ENCODE peak calls at places on chromosomes 12 and 14, in nine cellular contexts. X is neural progenitor cell, R is left ventricle myocardium inferior, K is lung, T is esophagus muscularis mucosa, V is body of pancreas, J is endothelial cell of umbilical vein, B is uterus, S is esophagus squamous epithelium. H is an unnamed sample.

GRCh38 chr12:116490481-116490880 is 68.7 kb upstream of the MAP1LC3B2 start:
- DNase-seq in S (no peak), V (no peak), K (no peak), R (no peak), X (no peak), B (no peak), T (no peak), J (no peak), H (no peak)

GRCh38 chr14:83164016-83164415 is 1630.4 kb upstream of the SEL1L start:
- DNase-seq in R (no peak), K (no peak), T (no peak), V (no peak), J (no peak), X (no peak), S (no peak), B (no peak), H (no peak)

GRCh38 chr14:58138065-58138718 is 13.8 kb downstream of the ARMH4 start:
- DNase-seq in X (no peak), T (no peak), R (no peak), S (no peak), B (no peak), V (no peak), J (no peak), K (no peak), H (no peak)

GRCh38 chr12:57214398-57214781 is 2.2 kb upstream of the NXPH4 start:
- DNase-seq in J (peak; percentile 49), B (peak; percentile 68), R (peak; percentile 57), T (no peak), V (peak; percentile 71), K (peak; percentile 61), X (peak; percentile 87), S (no peak), H (peak; percentile 53)

GRCh38 chr14:77024171-77024627 is 4.3 kb downstream of the IRF2BPL start:
- DNase-seq in K (no peak), S (no peak), B (peak; percentile 35), J (no peak), X (peak; percentile 88), T (no peak), R (peak; percentile 42), V (peak; percentile 60), H (peak; percentile 47)

GRCh38 chr14:36580856-36581831 is 1.3 kb downstream of the NKX2-8 start:
- DNase-seq in X (peak; percentile 83), J (peak; percentile 22), R (peak; percentile 13), S (no peak), B (no peak), K (no peak), V (no peak), T (no peak), H (peak; percentile 28)

GRCh38 chr12:43832506-43833168 is 3.2 kb upstream of the TMEM117 start:
- DNase-seq in X (no peak), K (no peak), B (no peak), S (no peak), T (no peak), R (no peak), J (no peak), V (no peak), H (no peak)

GRCh38 chr12:120474092-120474960 is 4.8 kb upstream of the SRSF9 start:
- DNase-seq in T (no peak), R (no peak), K (no peak), S (no peak), B (peak; percentile 35), X (no peak), V (peak; percentile 48), J (peak; percentile 53), H (peak; percentile 65)

GRCh38 chr12:58358369-58358768 is 417.0 kb downstream of the ATP23 start:
- DNase-seq in B (no peak), X (no peak), R (no peak), J (no peak), V (no peak), K (no peak), T (no peak), S (no peak), H (no peak)

GRCh38 chr14:78848234-78848820 is 678.2 kb downstream of the NRXN3 start:
- DNase-seq in V (peak; percentile 35), B (no peak), S (no peak), R (no peak), X (peak; percentile 81), T (no peak), K (peak; percentile 34), J (peak; percentile 35), H (peak; percentile 19)

DNA sequence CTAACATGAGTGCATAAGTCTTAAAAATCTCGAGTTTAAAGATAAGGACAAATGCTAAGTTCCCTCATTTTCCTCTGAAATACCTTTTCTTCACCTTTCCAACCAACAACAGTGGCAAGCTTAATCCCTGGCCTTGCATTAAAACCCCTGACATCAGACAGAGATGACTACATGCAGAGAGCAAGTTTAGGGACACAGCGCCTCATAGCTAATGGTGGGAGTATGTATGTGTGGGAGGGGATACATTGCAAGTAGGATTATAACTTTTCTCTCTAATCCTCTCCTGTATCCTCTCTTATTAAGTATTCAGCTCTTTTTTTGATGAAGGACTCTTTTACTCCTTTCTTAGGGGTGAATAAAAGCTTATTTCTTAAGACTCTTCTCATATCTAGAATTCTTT is 547.1 kb downstream of the CCER1 start:
- DNase-seq in R (no peak), V (no peak), B (no peak), J (peak; percentile 6), K (no peak), T (no peak), S (no peak), X (peak; percentile 18), H (no peak)
- TF ChIP-seq CTCF in R (no peak), V (no peak), B (no peak), J (no peak), K (no peak), T (no peak), S (no peak), X (peak; percentile 29), H (no peak)

GRCh38 chr12:94057262-94058151 is 90.9 kb upstream of the PLXNC1 start:
- DNase-seq in B (no peak), X (no peak), T (no peak), K (no peak), V (no peak), J (no peak), R (no peak), S (no peak), H (no peak)
- H3K9me3 ChIP-seq in B (no peaks in the 10 kb centered on the region), X (no peaks in the 10 kb centered on the region), T (no peaks in the 10 kb centered on the region), K (no peaks in the 10 kb centered on the region), V (no peaks in the 10 kb centered on the region), J (no peaks in the 10 kb centered on the region), R (no peaks in the 10 kb centered on the region), S (no peaks in the 10 kb centered on the region), H (no peaks in the 10 kb centered on the region)

GRCh38 chr12:55715833-55716581 is at the start of gene BLOC1S1:
- DNase-seq in S (peak; percentile 50), B (peak; percentile 93), T (peak; percentile 98), J (peak; percentile 84), X (peak; percentile 95), R (peak; percentile 91), K (peak; percentile 94), V (peak; percentile 96), H (peak; percentile 89)
- H3K4me1 ChIP-seq in S (peaks cover 68% of the 10 kb centered on the region), B (peaks cover 25% of the 10 kb centered on the region), T (peaks cover 69% of the 10 kb centered on the region), J (peaks cover 24% of the 10 kb centered on the region), X (peaks cover 31% of the 10 kb centered on the region), R (peaks cover 89% of the 10 kb centered on the region), K (peaks cover 14% of the 10 kb centered on the region), V (peaks cover 55% of the 10 kb centered on the region), H (peaks cover 12% of the 10 kb centered on the region)

GRCh38 chr14:65373671-65374039 is 38.9 kb upstream of the FUT8 start:
- DNase-seq in K (no peak), S (no peak), X (no peak), V (peak; percentile 29), B (no peak), T (no peak), R (no peak), J (no peak), H (peak; percentile 16)
- TF ChIP-seq CTCF in K (no peak), S (no peak), X (no peak), V (peak; percentile 22), B (no peak), T (no peak), R (peak; percentile 28), J (no peak), H (peak; percentile 33)

DNA sequence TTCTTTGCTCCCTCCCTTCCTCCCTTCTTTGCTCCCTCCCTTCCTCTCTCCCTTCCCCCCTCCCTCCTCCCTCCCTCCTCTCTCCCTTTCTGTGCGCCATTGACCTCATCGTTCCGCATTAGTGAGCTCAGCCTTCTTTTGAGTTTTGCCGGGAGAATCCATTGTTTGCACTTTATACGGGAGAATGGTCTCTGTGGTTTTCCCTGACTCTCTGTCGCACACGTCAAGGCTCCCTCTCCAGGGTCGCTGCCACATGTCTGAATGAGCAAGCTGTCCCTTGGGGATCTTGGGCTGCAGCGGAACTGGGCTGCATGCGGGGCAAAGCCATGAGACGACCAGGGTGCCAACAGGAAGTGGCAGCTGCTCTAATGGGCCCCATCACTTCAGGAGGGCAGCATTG is 118.5 kb downstream of the GLT1D1 start:
- DNase-seq in R (no peak), J (no peak), K (no peak), V (no peak), S (no peak), B (no peak), T (no peak), X (peak; percentile 69), H (no peak)
- H3K9me3 ChIP-seq in R (no peaks in the 10 kb centered on the region), J (peaks cover 9% of the 10 kb centered on the region), K (peaks cover 4% of the 10 kb centered on the region), V (no peaks in the 10 kb centered on the region), S (no peaks in the 10 kb centered on the region), B (no peaks in the 10 kb centered on the region), T (no peaks in the 10 kb centered on the region), X (no peaks in the 10 kb centered on the region), H (no peaks in the 10 kb centered on the region)

DNA sequence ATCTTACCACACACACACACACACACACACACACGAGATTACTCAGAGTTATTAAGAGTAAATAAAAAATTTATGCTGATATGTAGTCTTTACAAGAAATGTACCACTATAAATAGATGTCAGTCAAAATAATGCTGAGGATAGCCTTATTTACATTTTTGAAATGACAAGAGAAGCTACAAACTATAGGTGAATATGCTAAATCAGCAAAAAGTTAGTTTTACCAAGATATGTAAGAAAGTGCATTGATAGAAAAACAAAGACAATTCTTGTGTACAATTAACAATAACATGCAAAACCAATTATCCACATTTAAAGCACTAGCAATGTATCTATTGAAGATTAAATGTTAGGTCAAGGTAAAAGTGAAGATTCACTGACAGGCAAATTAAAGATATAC is 46.8 kb upstream of the CERS5 start:
- DNase-seq in K (no peak), S (no peak), V (no peak), B (no peak), R (no peak), J (no peak), X (no peak), T (no peak), H (no peak)
- H3K4me1 ChIP-seq in K (peaks cover 3% of the 10 kb centered on the region), S (peaks cover 87% of the 10 kb centered on the region), V (no peaks in the 10 kb centered on the region), B (peaks cover 5% of the 10 kb centered on the region), R (peaks cover 20% of the 10 kb centered on the region), J (peaks cover 45% of the 10 kb centered on the region), X (no peaks in the 10 kb centered on the region), T (no peaks in the 10 kb centered on the region), H (no peaks in the 10 kb centered on the region)

GRCh38 chr12:55724226-55724939 is 4.2 kb downstream of the RDH5 start:
- DNase-seq in J (peak; percentile 62), K (peak; percentile 65), S (no peak), R (peak; percentile 74), T (no peak), V (peak; percentile 75), B (no peak), X (peak; percentile 71), H (peak; percentile 51)
- TF ChIP-seq CTCF in J (peak; percentile 53), K (peak; percentile 23), S (peak; percentile 36), R (peak; percentile 67), T (peak; percentile 51), V (peak; percentile 41), B (peak; percentile 48), X (peak; percentile 69), H (no peak)

DNA sequence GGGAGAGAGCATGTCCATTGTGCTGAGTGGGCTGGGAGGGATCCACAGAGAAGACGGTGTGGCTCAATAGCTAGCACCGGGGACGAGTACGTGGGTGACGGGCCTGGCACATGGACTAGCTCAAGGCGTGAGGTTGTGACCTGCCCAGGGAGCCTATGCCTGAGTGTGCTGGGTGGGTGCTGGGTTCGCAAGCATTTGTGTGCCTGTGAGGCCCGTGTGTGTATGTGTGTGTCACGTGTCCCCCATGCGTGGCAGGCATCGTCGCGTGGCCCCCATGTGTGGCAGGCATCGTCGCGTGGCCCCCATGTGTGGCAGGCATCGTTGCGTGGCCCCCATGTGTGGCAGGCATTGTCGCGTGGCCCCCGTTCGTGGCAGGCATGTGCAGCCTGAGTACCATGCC is 109.2 kb downstream of the TMEM121 start:
- DNase-seq in T (no peak), K (no peak), J (no peak), B (no peak), S (no peak), X (no peak), V (no peak), R (no peak), H (no peak)
- H3K9me3 ChIP-seq in T (no peaks in the 10 kb centered on the region), K (peaks cover 6% of the 10 kb centered on the region), J (peaks cover 2% of the 10 kb centered on the region), B (no peaks in the 10 kb centered on the region), S (no peaks in the 10 kb centered on the region), X (no peaks in the 10 kb centered on the region), V (no peaks in the 10 kb centered on the region), R (peaks cover 19% of the 10 kb centered on the region), H (no peaks in the 10 kb centered on the region)

H was measured in prostate gland.